ENCODE peak calls at places on chromosomes 3 and 15, in six cellular contexts. R, K, O, D, Y and N are unnamed samples.

GRCh38 chr3:4416961-4417360 is 50.1 kb downstream of the SUMF1 start:
- DNase-seq in K (no peak), R (no peak), Y (no peak), D (no peak), O (peak), N (peak)

GRCh38 chr3:42164635-42165034 is 73.5 kb downstream of the TRAK1 start:
- DNase-seq in D (no peak), O (no peak), K (no peak), Y (no peak), R (no peak), N (no peak)

GRCh38 chr3:156847746-156848339 is 21.7 kb downstream of the LEKR1 start:
- DNase-seq in K (no peak), Y (no peak), D (no peak), R (no peak), O (no peak), N (no peak)

GRCh38 chr3:535566-536416 is 339.2 kb downstream of the CHL1 start:
- DNase-seq in O (peak), D (no peak), R (no peak), K (peak), Y (no peak), N (no peak)

GRCh38 chr3:132006605-132007204 is 28.1 kb downstream of the CPNE4 start:
- DNase-seq in D (no peak), O (peak), K (peak), R (peak), Y (peak), N (no peak)

GRCh38 chr15:50066202-50066601 is 52.8 kb downstream of the ATP8B4 start:
- DNase-seq in R (no peak), Y (no peak), K (no peak), O (peak), D (peak), N (no peak)

GRCh38 chr3:38029400-38030125 is at the start of gene PLCD1:
- DNase-seq in K (peak), Y (peak), O (peak), R (peak), D (no peak), N (peak)

GRCh38 chr15:82134426-82134825 is 88.6 kb upstream of the MEX3B start:
- DNase-seq in O (no peak), R (no peak), Y (no peak), K (no peak), D (no peak), N (no peak)

GRCh38 chr3:32994045-32994444 is 42.6 kb downstream of the CCR4 start:
- DNase-seq in D (no peak), K (no peak), O (no peak), Y (no peak), R (no peak), N (no peak)

GRCh38 chr15:45457215-45457614 is 65.3 kb downstream of the SLC30A4 start:
- DNase-seq in K (no peak), Y (peak), R (no peak), D (no peak), O (no peak), N (no peak)

GRCh38 chr3:4511491-4512251 is 18.5 kb downstream of the ITPR1 start:
- DNase-seq in K (no peak), O (no peak), R (no peak), Y (no peak), D (no peak), N (no peak)

GRCh38 chr3:114404590-114404989 is 110.8 kb downstream of the TIGIT start:
- DNase-seq in O (no peak), R (no peak), K (no peak), Y (no peak), D (no peak), N (no peak)

GRCh38 chr3:71253169-71253568 is 330.4 kb downstream of the FOXP1 start:
- DNase-seq in K (no peak), Y (no peak), D (no peak), O (no peak), R (no peak), N (no peak)